ENCODE peak calls at places on chromosomes 11 and 22, in six cellular contexts. One of them, this sample, is unnamed.

GRCh38 chr22:39493759-39494158 is 8.3 kb upstream of the MIEF1 start:
- DNase-seq in GDM1: no peak
- DNase-seq in dorsolateral prefrontal cortex: no peak
- DNase-seq in H7: no peak
- DNase-seq in H54: peak
- DNase-seq in fibroblast of the conjunctiva: no peak
- DNase-seq in this sample: no peak

GRCh38 chr11:11731311-11732083 is 109.7 kb upstream of the GALNT18 start:
- DNase-seq in GDM1: no peak
- DNase-seq in dorsolateral prefrontal cortex: peak
- DNase-seq in H7: no peak
- DNase-seq in H54: peak
- DNase-seq in fibroblast of the conjunctiva: no peak
- DNase-seq in this sample: peak

GRCh38 chr11:86577663-86578636 is 94.5 kb downstream of the ME3 start:
- DNase-seq in GDM1: no peak
- DNase-seq in dorsolateral prefrontal cortex: peak
- DNase-seq in H7: no peak
- DNase-seq in H54: no peak
- DNase-seq in fibroblast of the conjunctiva: peak
- DNase-seq in this sample: peak

GRCh38 chr22:17972385-17973181 is 51.8 kb downstream of the MICAL3 start:
- DNase-seq in GDM1: no peak
- DNase-seq in dorsolateral prefrontal cortex: no peak
- DNase-seq in H7: peak
- DNase-seq in H54: peak
- DNase-seq in fibroblast of the conjunctiva: peak
- DNase-seq in this sample: peak

GRCh38 chr11:35927730-35928129 is 16.1 kb upstream of the LDLRAD3 start:
- DNase-seq in GDM1: no peak
- DNase-seq in dorsolateral prefrontal cortex: no peak
- DNase-seq in H7: no peak
- DNase-seq in H54: peak
- DNase-seq in fibroblast of the conjunctiva: peak
- DNase-seq in this sample: no peak

GRCh38 chr11:6735306-6735705 is 36.5 kb downstream of the OR2AG2 start:
- DNase-seq in GDM1: no peak
- DNase-seq in dorsolateral prefrontal cortex: no peak
- DNase-seq in H7: no peak
- DNase-seq in H54: no peak
- DNase-seq in fibroblast of the conjunctiva: no peak
- DNase-seq in this sample: no peak

GRCh38 chr11:26442131-26442530 is 110.2 kb downstream of the ANO3 start:
- DNase-seq in GDM1: no peak
- DNase-seq in dorsolateral prefrontal cortex: no peak
- DNase-seq in H7: no peak
- DNase-seq in H54: no peak
- DNase-seq in fibroblast of the conjunctiva: peak
- DNase-seq in this sample: no peak

GRCh38 chr11:63635762-63636465 is 21.7 kb upstream of the PLAAT3 start:
- DNase-seq in GDM1: peak
- DNase-seq in dorsolateral prefrontal cortex: peak
- DNase-seq in H7: peak
- DNase-seq in H54: peak
- DNase-seq in fibroblast of the conjunctiva: peak
- DNase-seq in this sample: peak

GRCh38 chr11:133948711-133949110 is 8.1 kb downstream of the IGSF9B start:
- DNase-seq in GDM1: no peak
- DNase-seq in dorsolateral prefrontal cortex: no peak
- DNase-seq in H7: peak
- DNase-seq in H54: no peak
- DNase-seq in fibroblast of the conjunctiva: no peak
- DNase-seq in this sample: no peak

GRCh38 chr11:121318848-121319834 is 26.6 kb downstream of the SC5D start:
- DNase-seq in GDM1: peak
- DNase-seq in dorsolateral prefrontal cortex: peak
- DNase-seq in H7: peak
- DNase-seq in H54: no peak
- DNase-seq in fibroblast of the conjunctiva: peak
- DNase-seq in this sample: no peak

GRCh38 chr11:2432628-2433071 is 11.7 kb downstream of the TRPM5 start:
- DNase-seq in GDM1: no peak
- DNase-seq in dorsolateral prefrontal cortex: no peak
- DNase-seq in H7: no peak
- DNase-seq in H54: no peak
- DNase-seq in fibroblast of the conjunctiva: no peak
- DNase-seq in this sample: no peak

This sample was measured in T1000.